ENCODE peak calls at places on chromosomes 13 and 19, in five cellular contexts. K, C, D, V and J are unnamed samples.

GRCh38 chr13:50104493-50104892 is 89.2 kb downstream of the KCNRG start:
- DNase-seq in C (no peak), V (no peak), K (peak; percentile 56), D (no peak), J (no peak)

GRCh38 chr13:113361406-113361805 is 2.5 kb downstream of the GRTP1 start:
- DNase-seq in D (no peak), V (no peak), C (no peak), K (no peak), J (no peak)

GRCh38 chr13:28620011-28620830 is 38.7 kb upstream of the POMP start:
- DNase-seq in K (no peak), C (no peak), V (no peak), D (no peak), J (no peak)

GRCh38 chr19:13850910-13851753 is 25.8 kb upstream of the NANOS3 start:
- DNase-seq in D (peak; percentile 81), V (no peak), K (peak; percentile 93), C (peak; percentile 86), J (peak; percentile 92)

GRCh38 chr13:100835695-100836094 is 161.1 kb upstream of the TMTC4 start:
- DNase-seq in V (no peak), D (no peak), C (no peak), K (no peak), J (no peak)

GRCh38 chr13:39952244-39953233 is 297.1 kb downstream of the COG6 start:
- DNase-seq in K (peak; percentile 6), D (no peak), V (no peak), C (peak; percentile 25), J (no peak)

GRCh38 chr13:91520952-91521351 is 122.5 kb downstream of the GPC5 start:
- DNase-seq in C (no peak), D (no peak), K (no peak), V (no peak), J (no peak)

GRCh38 chr19:3589439-3589838 is 4.2 kb downstream of the GIPC3 start:
- DNase-seq in K (no peak), D (no peak), C (no peak), V (no peak), J (no peak)

GRCh38 chr19:35607661-35608060 is 4.9 kb upstream of the HAUS5 start:
- DNase-seq in V (no peak), D (no peak), C (no peak), K (no peak), J (no peak)

GRCh38 chr13:39616087-39616694 is 13.2 kb upstream of the LHFPL6 start:
- DNase-seq in V (peak; percentile 84), K (peak; percentile 29), D (no peak), C (peak; percentile 56), J (peak; percentile 59)

GRCh38 chr19:10078329-10078728 is 7.8 kb upstream of the SHFL start:
- DNase-seq in D (no peak), V (no peak), C (no peak), K (no peak), J (no peak)

GRCh38 chr19:30968210-30968609 is 381.0 kb downstream of the TSHZ3 start:
- DNase-seq in D (no peak), K (no peak), C (no peak), V (peak; percentile 13), J (no peak)

GRCh38 chr19:3500429-3501101 is at the start of gene DOHH:
- DNase-seq in C (peak; percentile 95), K (peak; percentile 89), D (peak; percentile 95), V (peak; percentile 96), J (peak; percentile 96)

GRCh38 chr13:28684257-28684656 is 25.3 kb downstream of the POMP start:
- DNase-seq in V (peak; percentile 77), D (no peak), C (no peak), K (no peak), J (no peak)

GRCh38 chr13:69676286-69676685 is 431.3 kb upstream of the ATXN8OS start:
- DNase-seq in K (no peak), V (peak; percentile 3), C (no peak), D (no peak), J (no peak)

GRCh38 chr19:1975081-1975480 is 34.1 kb downstream of the CSNK1G2 start:
- DNase-seq in V (no peak), D (no peak), C (no peak), K (peak; percentile 5), J (peak; percentile 54)

GRCh38 chr19:7870571-7871279 is 3.5 kb downstream of the PRR36 start:
- DNase-seq in V (peak; percentile 88), K (no peak), D (no peak), C (no peak), J (peak; percentile 49)

GRCh38 chr13:63497601-63498000 is 2082.0 kb upstream of the PCDH20 start:
- DNase-seq in C (no peak), V (no peak), D (no peak), K (no peak), J (no peak)
- H3K4me3 ChIP-seq in C (no peak overlapping the region), V (no peak overlapping the region), D (no peak overlapping the region), K (no peak overlapping the region), J (no peak overlapping the region)

GRCh38 chr19:15944401-15944800 is 4.4 kb upstream of the OR10H4 start:
- DNase-seq in C (no peak), K (no peak), D (no peak), V (no peak), J (no peak)
- H3K9me3 ChIP-seq in C (peaks cover 38% of the 10 kb centered on the region), K (peaks cover 6% of the 10 kb centered on the region), D (peaks cover 28% of the 10 kb centered on the region), V (peaks cover 33% of the 10 kb centered on the region), J (peaks cover 2% of the 10 kb centered on the region)

DNA sequence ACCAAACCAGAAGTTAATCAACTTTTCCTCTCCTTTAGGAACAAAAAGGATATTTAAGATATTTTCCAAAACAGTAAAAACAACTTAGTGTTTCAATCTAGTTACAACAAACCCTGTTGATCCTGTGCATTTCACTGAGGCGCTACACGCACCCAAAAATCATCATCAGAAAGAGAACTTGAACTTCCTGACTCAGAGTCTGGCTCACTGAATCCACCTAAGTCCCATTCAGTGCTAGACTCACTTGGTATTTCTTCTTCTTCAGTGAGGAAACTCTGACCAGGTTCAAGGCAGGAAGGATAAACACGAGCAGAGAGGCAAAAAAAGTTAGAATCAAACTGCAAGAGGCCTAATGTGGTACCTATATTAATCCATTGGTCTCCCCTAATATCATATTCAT is 2.2 kb downstream of the KBTBD6 start:
- DNase-seq in V (no peak), D (no peak), C (no peak), K (no peak), J (no peak)
- H3K4me3 ChIP-seq in V (peak overlapping the region; percentile 30), D (peak overlapping the region; percentile 2), C (peak overlapping the region; percentile 15), K (no peak overlapping the region), J (no peak overlapping the region)

DNA sequence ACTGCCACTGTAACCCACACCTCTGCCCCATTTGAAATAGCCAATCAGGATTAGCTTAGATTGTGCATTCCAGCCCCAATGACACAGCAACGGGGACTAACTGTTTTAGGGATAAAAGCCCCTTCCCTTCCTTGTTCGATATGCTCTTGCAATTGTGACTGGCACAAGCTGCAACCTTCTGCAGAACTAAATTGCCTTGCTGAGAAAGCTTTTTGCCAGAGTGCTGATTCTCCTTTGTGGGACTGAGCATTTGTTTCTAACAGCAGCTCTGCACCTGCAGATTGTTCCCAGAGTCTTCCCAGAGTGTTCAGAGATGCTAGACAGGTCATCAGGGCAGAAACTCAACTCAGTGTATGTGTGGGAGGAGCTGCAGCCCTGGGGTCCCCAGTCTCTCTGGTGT is 115.8 kb downstream of the ZNF675 start:
- DNase-seq in D (no peak), K (no peak), C (no peak), V (no peak), J (no peak)
- H3K9me3 ChIP-seq in D (peaks cover 91% of the 10 kb centered on the region), K (peaks cover 12% of the 10 kb centered on the region), C (peaks cover 50% of the 10 kb centered on the region), V (peaks cover 7% of the 10 kb centered on the region), J (no peaks in the 10 kb centered on the region)

DNA sequence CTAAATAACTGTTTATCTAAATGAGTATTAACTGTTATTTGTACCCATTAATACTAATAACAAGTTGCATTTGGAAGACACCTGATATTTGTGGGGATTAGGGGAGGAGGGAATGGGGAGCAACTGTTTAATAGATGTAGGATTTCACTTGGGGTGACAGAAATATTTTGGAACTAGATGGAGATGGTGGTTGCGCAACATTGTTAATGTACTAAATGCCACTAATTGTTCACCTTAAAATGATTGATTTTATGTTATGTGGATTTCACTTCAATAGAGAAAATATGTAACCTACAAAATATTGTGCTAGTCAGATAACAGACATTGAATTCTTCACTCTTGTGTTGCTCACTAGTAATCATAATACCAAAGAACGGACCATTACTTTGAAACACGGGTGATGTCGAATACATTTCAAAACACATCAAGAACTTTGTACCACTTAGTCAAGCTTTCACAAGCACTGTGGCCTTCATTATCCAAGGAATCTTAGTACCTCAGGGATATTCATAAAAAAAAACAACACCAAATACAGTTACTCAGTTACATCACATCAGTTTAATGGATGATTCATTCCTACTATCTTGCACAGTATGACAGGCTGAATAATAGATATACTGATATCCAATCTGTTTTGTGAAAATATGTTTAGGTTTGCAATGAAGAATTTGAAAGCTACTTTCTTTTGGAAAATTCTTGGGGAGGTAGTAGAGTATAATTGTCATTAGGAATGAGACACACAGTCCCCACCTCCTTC is 721.8 kb downstream of the PCDH9 start:
- DNase-seq in V (no peak), C (no peak), K (peak; percentile 75), D (no peak), J (no peak)
- H3K4me3 ChIP-seq in V (no peak overlapping the region), C (no peak overlapping the region), K (no peak overlapping the region), D (no peak overlapping the region), J (no peak overlapping the region)

DNA sequence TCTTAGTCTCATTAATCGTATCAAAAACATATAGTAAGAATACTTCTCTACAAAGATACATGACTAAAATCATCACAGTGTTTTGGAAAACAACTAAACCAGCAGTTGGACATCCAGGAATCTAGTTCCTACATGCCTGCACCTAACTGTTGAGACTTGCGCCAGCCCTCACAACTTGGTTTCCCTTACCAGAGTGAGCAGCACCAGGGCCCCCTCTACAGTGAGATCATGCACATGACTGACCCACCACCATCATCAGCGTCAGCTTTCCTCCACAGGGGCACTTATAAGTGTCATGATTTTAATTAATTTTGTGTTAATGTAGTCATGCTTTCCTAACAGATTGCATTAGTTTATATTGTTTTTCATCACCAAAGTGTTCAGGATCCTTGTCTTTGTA is 1322.0 kb downstream of the EFNB2 start:
- DNase-seq in D (no peak), V (peak; percentile 13), K (no peak), C (no peak), J (no peak)
- H3K9me3 ChIP-seq in D (no peaks in the 10 kb centered on the region), V (no peaks in the 10 kb centered on the region), K (no peaks in the 10 kb centered on the region), C (no peaks in the 10 kb centered on the region), J (no peaks in the 10 kb centered on the region)

GRCh38 chr19:39515551-39516191 is 732 bp downstream of the SELENOV start:
- DNase-seq in D (no peak), K (no peak), V (peak; percentile 61), C (no peak), J (no peak)

GRCh38 chr19:39518458-39518857 is 3.5 kb downstream of the SELENOV start:
- DNase-seq in D (no peak), V (no peak), C (no peak), K (no peak), J (no peak)

GRCh38 chr19:39517432-39517831 is 2.5 kb downstream of the SELENOV start:
- DNase-seq in V (no peak), K (no peak), D (no peak), C (no peak), J (no peak)

GRCh38 chr19:39514840-39515550 is at the start of gene SELENOV:
- DNase-seq in K (no peak), V (peak; percentile 87), C (no peak), D (no peak), J (no peak)

GRCh38 chr19:39516270-39516669 is 1.3 kb downstream of the SELENOV start:
- DNase-seq in C (no peak), V (no peak), D (no peak), K (no peak), J (no peak)
- H3K4me3 ChIP-seq in C (no peak overlapping the region), V (peak overlapping the region; percentile 94), D (no peak overlapping the region), K (no peak overlapping the region), J (no peak overlapping the region)